ENCODE peak calls at places on chromosome 4, in seven cellular contexts. S is HuH-7.5; M is GM03348; E is KBM-7; J is lower lobe of right lung; C is mesendoderm; Y is activated naive CD4-positive, alpha-beta T cell treated with Interleukin-2 at 50 U/mL for 16 hours. K is an unnamed sample.

GRCh38 chr4:115234405-115235093 is 121.1 kb upstream of the NDST4 start:
- DNase-seq in S (no peak), M (no peak), E (peak), J (no peak), C (peak), Y (no peak), K (peak)

GRCh38 chr4:56870927-56871326 is 36.8 kb upstream of the REST start:
- DNase-seq in S (no peak), M (peak), E (no peak), J (no peak), C (no peak), Y (no peak), K (no peak)

GRCh38 chr4:7226464-7226863 is 34.1 kb downstream of the SORCS2 start:
- DNase-seq in S (no peak), M (no peak), E (no peak), J (no peak), C (no peak), Y (no peak), K (no peak)

GRCh38 chr4:55396305-55397023 is 707 bp downstream of the TMEM165 start:
- DNase-seq in S (peak), M (peak), E (peak), J (peak), C (peak), Y (peak), K (peak)

GRCh38 chr4:8592366-8593267 is at the start of gene CPZ:
- DNase-seq in S (no peak), M (peak), E (no peak), J (no peak), C (peak), Y (no peak), K (no peak)

GRCh38 chr4:80143305-80143679 is 54.0 kb upstream of the PRDM8 start:
- DNase-seq in S (no peak), M (no peak), E (peak), J (no peak), C (peak), Y (no peak), K (no peak)

GRCh38 chr4:61511716-61512488 is 311.8 kb downstream of the ADGRL3 start:
- DNase-seq in S (no peak), M (peak), E (no peak), J (no peak), C (no peak), Y (no peak), K (peak)

GRCh38 chr4:158129649-158130048 is 43.2 kb downstream of the GASK1B start:
- DNase-seq in S (no peak), M (peak), E (no peak), J (no peak), C (no peak), Y (no peak), K (peak)

GRCh38 chr4:41189669-41190068 is 24.7 kb downstream of the APBB2 start:
- DNase-seq in S (no peak), M (no peak), E (no peak), J (no peak), C (no peak), Y (no peak), K (no peak)

GRCh38 chr4:141913928-141914327 is 277.5 kb downstream of the IL15 start:
- DNase-seq in S (no peak), M (peak), E (no peak), J (no peak), C (no peak), Y (no peak), K (no peak)

GRCh38 chr4:153771058-153771457 is 11.2 kb upstream of the RNF175 start:
- DNase-seq in S (no peak), M (no peak), E (peak), J (no peak), C (no peak), Y (no peak), K (peak)